ENCODE peak calls at places on chromosomes 4 and X, in nine cellular contexts. L is GM12865, A is neural progenitor cell, Z is cardiac muscle cell, P is AG09309, M is foreskin fibroblast, W is right atrium auricular region, T is GM23338, H is nephron progenitor cell. U is an unnamed sample.

GRCh38 chr4:163542275-163542674 is 47.8 kb downstream of the TMA16 start:
- DNase-seq in L (no peak), A (no peak), T (no peak), H (no peak), P (no peak), W (no peak), M (peak), Z (no peak), U (no peak)

GRCh38 chr4:128371004-128371777 is 83.6 kb upstream of the PGRMC2 start:
- DNase-seq in A (no peak), M (no peak), Z (no peak), L (no peak), H (no peak), T (no peak), W (no peak), P (no peak), U (no peak)

GRCh38 chr4:8592366-8593267 is at the start of gene CPZ:
- DNase-seq in T (peak), A (peak), Z (peak), W (no peak), L (no peak), M (peak), H (peak), P (no peak), U (no peak)

GRCh38 chr4:183141997-183142396 is 42.9 kb downstream of the WWC2 start:
- DNase-seq in W (no peak), P (no peak), Z (no peak), A (no peak), M (no peak), T (no peak), L (no peak), H (no peak), U (no peak)

GRCh38 chr4:2290488-2290887 is 28.6 kb upstream of the MXD4 start:
- DNase-seq in P (no peak), H (no peak), T (no peak), W (no peak), Z (no peak), L (no peak), M (no peak), A (no peak), U (no peak)

GRCh38 chr4:151953286-151953685 is 192.5 kb upstream of the GATB start:
- DNase-seq in P (no peak), T (no peak), W (no peak), A (no peak), M (peak), H (no peak), L (no peak), Z (no peak), U (no peak)

GRCh38 chrX:102950908-102951866 is 14.1 kb downstream of the RAB40AL start:
- DNase-seq in A (peak), H (peak), L (peak), Z (peak), P (no peak), W (no peak), T (peak), M (peak), U (peak)

GRCh38 chr4:124053872-124054538 is 657.4 kb downstream of the SPRY1 start:
- DNase-seq in W (no peak), P (no peak), T (no peak), A (no peak), Z (no peak), M (no peak), L (no peak), H (no peak), U (no peak)

DNA sequence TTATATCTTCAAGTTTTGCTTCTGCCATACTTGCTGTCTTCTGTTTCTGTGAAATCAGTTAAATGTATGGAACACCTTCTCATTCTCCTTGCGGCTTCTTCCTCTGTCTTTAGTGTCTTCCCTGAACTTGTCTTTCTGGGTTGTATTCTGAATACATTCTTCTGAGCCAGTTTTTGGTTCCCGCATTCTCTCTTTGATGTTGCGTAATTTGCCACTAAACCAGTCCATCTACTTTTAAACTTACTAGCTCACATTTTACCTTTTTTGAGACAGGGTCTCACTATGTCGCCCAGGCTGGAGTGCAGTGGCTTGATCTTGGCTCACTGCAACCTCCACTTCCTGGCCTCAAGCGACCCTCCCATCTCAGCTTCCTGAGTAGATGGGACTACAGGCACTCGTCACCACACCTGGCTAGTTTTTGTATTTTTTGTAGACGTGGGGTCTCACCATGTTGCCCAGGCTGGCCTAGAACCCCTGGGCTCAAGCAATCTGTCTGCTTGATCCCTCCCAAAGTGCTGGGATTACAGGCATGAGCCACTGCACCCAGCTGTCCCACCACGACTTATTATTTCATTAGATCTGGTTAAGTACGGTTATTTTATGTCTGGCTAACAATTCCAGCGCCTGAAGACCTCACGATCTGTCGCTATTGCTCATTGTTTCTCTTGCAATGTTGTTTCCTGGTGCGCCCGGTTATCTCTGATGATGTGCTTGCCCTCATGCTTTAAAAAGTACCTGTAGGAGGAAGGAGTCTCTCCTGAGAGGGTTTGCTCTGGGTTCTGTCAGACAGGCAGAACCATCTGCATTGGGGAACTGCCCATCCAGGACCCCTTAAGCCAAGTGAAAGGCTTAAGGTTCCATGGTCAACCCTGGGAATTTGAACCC is 9.8 kb upstream of the FAM3A start:
- DNase-seq in Z (no peak), T (no peak), H (no peak), A (no peak), P (no peak), W (no peak), M (no peak), L (no peak), U (no peak)
- TF ChIP-seq CTCF in Z (no peak), T (no peak), H (no peak), A (no peak), P (no peak), W (no peak), M (no peak), L (no peak), U (no peak)

DNA sequence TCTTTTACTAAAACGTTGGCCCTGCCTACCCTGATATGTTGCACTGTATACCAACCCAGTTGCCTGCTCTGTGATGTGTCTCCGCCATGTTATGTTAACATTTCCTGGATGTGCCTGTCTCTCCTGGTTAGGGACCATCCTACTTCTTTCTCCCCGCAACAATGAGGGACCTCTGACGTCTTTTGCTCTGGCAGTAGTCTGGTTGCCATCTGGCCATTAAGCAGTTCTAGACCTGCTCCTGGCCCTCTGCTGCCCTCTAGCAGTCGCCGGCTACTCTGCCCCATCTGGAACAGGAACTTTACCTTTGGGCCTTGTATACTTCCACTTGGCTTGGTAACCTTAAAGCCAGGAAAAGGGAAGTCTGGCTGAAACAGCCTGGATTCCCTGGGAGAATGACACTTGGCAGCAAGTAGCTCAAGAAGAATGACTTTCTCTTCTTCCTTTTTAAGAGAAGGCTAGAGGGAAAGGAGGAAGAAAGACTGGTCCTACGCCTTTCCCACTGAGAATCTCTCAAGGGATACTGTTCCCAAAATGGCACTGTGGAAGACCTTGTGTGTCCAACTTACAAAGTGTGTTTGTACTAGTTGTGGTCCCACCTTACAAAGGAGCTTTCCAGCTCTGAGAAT is 63.5 kb downstream of the GPC3 start:
- DNase-seq in A (peak), M (no peak), W (no peak), H (peak), L (peak), Z (peak), T (peak), P (no peak), U (peak)
- TF ChIP-seq CTCF in A (peak), M (peak), W (no peak), H (peak), L (peak), Z (peak), T (peak), P (peak), U (peak)

DNA sequence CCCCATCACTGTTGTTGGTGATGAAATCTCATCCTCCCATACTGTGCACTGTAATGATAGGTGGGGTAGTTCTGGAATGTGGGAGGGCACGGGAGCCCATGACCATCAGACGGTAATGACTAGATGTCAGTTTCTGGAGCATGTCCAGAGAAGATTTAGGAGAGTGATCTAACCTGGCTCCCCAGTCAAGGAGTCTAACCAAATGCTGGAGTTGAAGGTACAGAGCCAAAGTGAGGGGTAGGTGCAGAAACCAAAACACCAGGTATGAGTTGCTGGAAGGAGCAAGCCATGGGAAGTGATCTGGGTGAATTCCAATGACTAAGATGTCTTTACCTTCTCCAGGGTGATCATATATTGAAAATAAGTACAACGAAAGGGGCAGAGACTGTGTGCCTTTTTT is 296.9 kb downstream of the INPP4B start:
- DNase-seq in P (no peak), M (no peak), L (no peak), W (no peak), A (no peak), H (no peak), T (no peak), Z (no peak), U (no peak)
- TF ChIP-seq CTCF in P (no peak), M (no peak), L (no peak), W (no peak), A (no peak), H (no peak), T (no peak), Z (no peak), U (no peak)

DNA sequence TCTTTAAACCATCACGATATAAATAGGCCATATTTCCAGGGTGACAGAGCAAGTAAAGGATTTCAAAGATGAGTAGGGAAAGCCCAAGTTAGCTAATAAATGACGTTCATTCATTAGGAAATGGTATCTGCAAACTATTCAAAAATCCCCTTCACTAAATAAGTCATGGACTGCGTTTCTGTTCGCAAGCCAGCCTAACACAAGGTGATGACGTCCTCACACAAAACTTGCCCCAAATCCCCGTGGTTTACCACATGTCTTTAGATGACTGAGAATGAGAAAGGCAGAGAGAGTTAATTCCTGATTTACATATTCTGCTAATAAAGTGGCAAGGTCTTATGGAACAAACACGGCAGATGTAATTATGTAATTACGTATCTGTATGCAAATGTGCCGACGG is 437.8 kb upstream of the FRG1 start:
- DNase-seq in L (no peak), M (no peak), W (no peak), Z (no peak), A (no peak), T (no peak), P (no peak), H (no peak), U (no peak)
- TF ChIP-seq CTCF in L (no peak), M (no peak), W (no peak), Z (no peak), A (no peak), T (no peak), P (no peak), H (no peak), U (no peak)

GRCh38 chrX:38192007-38192625 is 28.6 kb downstream of the SRPX start:
- DNase-seq in T (peak), W (no peak), H (no peak), A (peak), P (no peak), M (no peak), L (peak), Z (peak), U (no peak)
- TF ChIP-seq CTCF in T (peak), W (peak), H (peak), A (peak), P (peak), M (peak), L (peak), Z (peak), U (no peak)

GRCh38 chr4:73409012-73409862 is 5.2 kb downstream of the ALB start:
- DNase-seq in P (no peak), W (no peak), T (no peak), H (no peak), L (no peak), M (no peak), Z (no peak), A (no peak), U (no peak)
- TF ChIP-seq CTCF in P (no peak), W (no peak), T (no peak), H (no peak), L (no peak), M (no peak), Z (no peak), A (no peak), U (no peak)

GRCh38 chr4:25299476-25300203 is 12.9 kb upstream of the ZCCHC4 start:
- DNase-seq in M (no peak), W (no peak), P (no peak), Z (no peak), H (no peak), T (peak), L (no peak), A (no peak), U (no peak)
- TF ChIP-seq CTCF in M (no peak), W (no peak), P (no peak), Z (no peak), H (no peak), T (no peak), L (no peak), A (no peak), U (no peak)

DNA sequence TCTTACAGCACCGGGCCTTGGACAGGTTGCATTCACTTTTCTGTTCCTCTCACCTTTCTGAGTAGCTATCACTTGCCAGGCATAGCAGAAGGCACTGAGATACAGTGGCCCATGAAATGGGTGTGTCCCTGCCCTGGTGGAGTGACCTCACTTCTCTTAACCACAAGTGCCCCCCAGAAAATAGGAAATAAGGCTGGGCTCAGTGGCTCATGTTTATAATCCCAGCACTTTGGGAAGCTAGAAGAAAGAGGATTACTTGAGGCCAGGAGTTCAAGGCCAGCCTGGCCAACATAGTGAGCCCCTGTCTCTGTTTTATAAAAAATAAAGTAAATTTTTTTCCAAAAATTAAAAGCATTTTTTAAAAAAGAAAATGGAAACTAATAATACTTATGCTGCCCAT is 101.7 kb upstream of the KIT start:
- DNase-seq in T (no peak), H (no peak), Z (no peak), A (no peak), L (no peak), W (no peak), P (no peak), M (no peak), U (no peak)
- TF ChIP-seq CTCF in T (no peak), H (no peak), Z (no peak), A (no peak), L (no peak), W (no peak), P (no peak), M (no peak), U (no peak)

GRCh38 chr4:15707363-15707715 is 4.5 kb downstream of the BST1 start:
- DNase-seq in T (no peak), W (no peak), P (no peak), L (no peak), M (no peak), Z (no peak), H (no peak), A (no peak), U (no peak)

GRCh38 chr4:15706646-15707362 is 3.9 kb downstream of the BST1 start:
- DNase-seq in L (no peak), M (no peak), T (no peak), W (no peak), P (no peak), A (no peak), H (no peak), Z (no peak), U (no peak)

GRCh38 chr4:15702941-15703403 is at the start of gene BST1:
- DNase-seq in T (peak), Z (no peak), P (no peak), L (peak), H (no peak), W (peak), M (peak), A (peak), U (peak)

GRCh38 chr4:15704145-15704544 is 1.3 kb downstream of the BST1 start:
- DNase-seq in M (no peak), P (no peak), A (no peak), Z (no peak), L (no peak), H (no peak), W (no peak), T (no peak), U (no peak)

GRCh38 chr4:15703439-15703838 is 574 bp downstream of the BST1 start:
- DNase-seq in A (no peak), M (no peak), Z (no peak), P (no peak), L (no peak), T (no peak), W (no peak), H (no peak), U (no peak)
- TF ChIP-seq CTCF in A (no peak), M (no peak), Z (no peak), P (no peak), L (no peak), T (no peak), W (no peak), H (no peak), U (no peak)

U was measured in GM10248.